ENCODE peak calls at places on chromosome 18, in five cellular contexts. F is H4, V is NCI-H1092 treated with DMSO at 0.1 percent for 48 hours, D is C1 segment of cervical spinal cord, I is AG09309. T is an unnamed sample.

GRCh38 chr18:50013363-50014138 is 181.4 kb downstream of the MYO5B start:
- DNase-seq in F (no peak), V (no peak), D (no peak), I (no peak), T (no peak)

GRCh38 chr18:48024009-48024512 is 93.6 kb upstream of the SMAD2 start:
- DNase-seq in F (no peak), V (no peak), D (no peak), I (no peak), T (no peak)

GRCh38 chr18:46265190-46266156 is 161.3 kb downstream of the HAUS1 start:
- DNase-seq in F (no peak), V (no peak), D (no peak), I (no peak), T (no peak)

GRCh38 chr18:49061906-49062831 is 111.4 kb upstream of the SMAD7 start:
- DNase-seq in F (no peak), V (no peak), D (no peak), I (no peak), T (no peak)

GRCh38 chr18:24111936-24112335 is 26.9 kb upstream of the CABYR start:
- DNase-seq in F (no peak), V (no peak), D (no peak), I (no peak), T (no peak)

GRCh38 chr18:77000527-77000926 is 132.1 kb downstream of the MBP start:
- DNase-seq in F (peak; percentile 44), V (peak; percentile 37), D (peak; percentile 47), I (no peak), T (no peak)

GRCh38 chr18:50805732-50806131 is 14.1 kb downstream of the MRO start:
- DNase-seq in F (no peak), V (no peak), D (no peak), I (no peak), T (no peak)

GRCh38 chr18:45282101-45282812 is 333.0 kb upstream of the SLC14A2 start:
- DNase-seq in F (peak; percentile 23), V (no peak), D (no peak), I (no peak), T (no peak)

GRCh38 chr18:76496200-76496890 is 1.3 kb upstream of the ZNF516 start:
- DNase-seq in F (no peak), V (peak; percentile 76), D (no peak), I (no peak), T (no peak)

GRCh38 chr18:41373612-41374011 is 581.4 kb upstream of the PIK3C3 start:
- DNase-seq in F (no peak), V (no peak), D (no peak), I (no peak), T (no peak)

GRCh38 chr18:51164327-51165290 is 32.9 kb downstream of the MEX3C start:
- DNase-seq in F (no peak), V (no peak), D (no peak), I (no peak), T (no peak)

GRCh38 chr18:77749189-77749588 is 499.5 kb downstream of the GALR1 start:
- DNase-seq in F (no peak), V (peak; percentile 35), D (no peak), I (no peak), T (no peak)

GRCh38 chr18:58785171-58785805 is 79.4 kb upstream of the ZNF532 start:
- DNase-seq in F (peak; percentile 94), V (no peak), D (no peak), I (peak; percentile 71), T (no peak)

GRCh38 chr18:49224130-49224529 is 236.3 kb downstream of the DYM start:
- DNase-seq in F (no peak), V (no peak), D (no peak), I (no peak), T (no peak)

GRCh38 chr18:79489048-79489899 is 93.5 kb downstream of the NFATC1 start:
- DNase-seq in F (no peak), V (no peak), D (no peak), I (no peak), T (no peak)

GRCh38 chr18:2050702-2051201 is 520.6 kb downstream of the METTL4 start:
- DNase-seq in F (no peak), V (no peak), D (no peak), I (no peak), T (no peak)

GRCh38 chr18:10252952-10253680 is 201.3 kb upstream of the APCDD1 start:
- DNase-seq in F (no peak), V (no peak), D (no peak), I (no peak), T (no peak)

GRCh38 chr18:63986885-63987284 is 17.0 kb downstream of the SERPINB8 start:
- DNase-seq in F (no peak), V (no peak), D (no peak), I (no peak), T (no peak)